ENCODE peak calls at places on chromosome 12, in four cellular contexts. U is K562, C is HCT116, D is HepG2. Z is an unnamed sample.

GRCh38 chr12:117130806-117131205 is 31.6 kb upstream of the TESC start:
- DNase-seq in U (no peak), C (no peak), D (no peak), Z (no peak)

GRCh38 chr12:63918788-63919300 is 74.3 kb downstream of the SRGAP1 start:
- DNase-seq in U (no peak), C (no peak), D (peak), Z (peak)

GRCh38 chr12:65524666-65525065 is 246.2 kb downstream of the MSRB3 start:
- DNase-seq in U (no peak), C (no peak), D (no peak), Z (no peak)

GRCh38 chr12:79645235-79645630 is 45.5 kb downstream of the PAWR start:
- DNase-seq in U (no peak), C (no peak), D (peak), Z (no peak)

GRCh38 chr12:27000962-27001361 is 13.2 kb downstream of the TM7SF3 start:
- DNase-seq in U (no peak), C (no peak), D (no peak), Z (no peak)

GRCh38 chr12:80553316-80553715 is 109.3 kb downstream of the PTPRQ start:
- DNase-seq in U (no peak), C (peak), D (no peak), Z (no peak)

GRCh38 chr12:67669925-67670631 is 21.5 kb downstream of the DYRK2 start:
- DNase-seq in U (no peak), C (no peak), D (no peak), Z (no peak)

GRCh38 chr12:64825143-64826011 is 930 bp downstream of the TBC1D30 start:
- DNase-seq in U (no peak), C (no peak), D (no peak), Z (no peak)

GRCh38 chr12:49511410-49511809 is 27.4 kb upstream of the KCNH3 start:
- DNase-seq in U (no peak), C (no peak), D (peak), Z (no peak)

GRCh38 chr12:34126239-34126641 is 103.9 kb downstream of the ALG10 start:
- DNase-seq in U (peak), C (no peak), D (peak), Z (no peak)

GRCh38 chr12:94186461-94187237 is 38.3 kb downstream of the PLXNC1 start:
- DNase-seq in U (no peak), C (no peak), D (no peak), Z (no peak)

GRCh38 chr12:57112492-57113294 is 1.5 kb upstream of the STAT6 start:
- DNase-seq in U (no peak), C (no peak), D (no peak), Z (peak)

GRCh38 chr12:89800435-89800834 is 91.8 kb upstream of the ATP2B1 start:
- DNase-seq in U (peak), C (no peak), D (no peak), Z (no peak)

GRCh38 chr12:51118706-51119105 is 35.3 kb upstream of the CSRNP2 start:
- DNase-seq in U (no peak), C (peak), D (no peak), Z (peak)

GRCh38 chr12:107339932-107340331 is 246.6 kb upstream of the CRY1 start:
- DNase-seq in U (no peak), C (no peak), D (no peak), Z (no peak)

GRCh38 chr12:107336705-107337104 is 243.4 kb upstream of the CRY1 start:
- DNase-seq in U (no peak), C (no peak), D (no peak), Z (no peak)

GRCh38 chr12:107340920-107341319 is 247.6 kb upstream of the CRY1 start:
- DNase-seq in U (no peak), C (no peak), D (no peak), Z (no peak)

GRCh38 chr12:107335802-107336570 is 242.6 kb upstream of the CRY1 start:
- DNase-seq in U (no peak), C (no peak), D (no peak), Z (no peak)

GRCh38 chr12:107337354-107338095 is 244.2 kb upstream of the CRY1 start:
- DNase-seq in U (no peak), C (no peak), D (no peak), Z (no peak)
- TF ChIP-seq TCF7L2 in U (no peak), C (no peak), D (no peak), Z (no peak)

DNA sequence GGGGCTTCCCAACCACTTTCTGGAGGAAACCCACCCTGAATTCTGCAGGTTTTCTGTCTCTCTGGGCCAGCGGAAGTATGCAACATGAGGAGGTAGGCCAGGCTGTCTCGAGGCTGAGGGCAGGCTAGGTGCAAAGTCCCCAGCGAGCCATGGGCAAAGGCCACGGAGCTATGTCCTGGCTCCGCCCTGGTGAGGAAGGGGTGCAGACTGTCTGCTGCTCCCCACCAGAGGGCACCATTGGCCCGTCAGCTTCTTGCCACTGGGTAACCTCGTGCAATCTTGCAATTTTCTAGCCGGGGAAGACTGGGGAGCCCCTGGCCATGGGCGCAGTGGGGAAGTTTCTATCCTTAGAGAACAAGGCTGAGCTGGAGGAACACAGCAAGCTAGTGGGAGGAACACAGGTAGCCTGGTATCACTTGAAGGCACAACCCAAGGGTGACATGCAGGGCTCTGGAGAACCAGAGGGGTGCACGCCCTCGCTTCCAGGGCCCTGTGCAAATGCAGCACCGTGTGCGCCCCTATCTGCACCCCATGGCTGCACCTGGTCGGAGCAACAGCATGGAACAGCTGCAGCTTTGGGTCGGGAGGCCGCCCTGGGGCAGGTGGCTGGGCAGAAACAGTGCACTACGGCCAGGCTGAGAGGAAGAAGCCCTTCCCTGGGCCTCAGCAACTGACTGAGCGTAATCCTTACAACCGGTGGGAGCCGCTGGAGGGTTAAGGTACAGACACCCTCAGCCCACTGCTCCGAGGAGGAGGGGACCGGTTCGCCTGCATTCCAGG is 27.6 kb upstream of the RPLP0 start:
- DNase-seq in U (peak), C (no peak), D (peak), Z (no peak)
- TF ChIP-seq POLR2AphosphoS5 in U (no peak), C (peak), D (peak), Z (peak)

DNA sequence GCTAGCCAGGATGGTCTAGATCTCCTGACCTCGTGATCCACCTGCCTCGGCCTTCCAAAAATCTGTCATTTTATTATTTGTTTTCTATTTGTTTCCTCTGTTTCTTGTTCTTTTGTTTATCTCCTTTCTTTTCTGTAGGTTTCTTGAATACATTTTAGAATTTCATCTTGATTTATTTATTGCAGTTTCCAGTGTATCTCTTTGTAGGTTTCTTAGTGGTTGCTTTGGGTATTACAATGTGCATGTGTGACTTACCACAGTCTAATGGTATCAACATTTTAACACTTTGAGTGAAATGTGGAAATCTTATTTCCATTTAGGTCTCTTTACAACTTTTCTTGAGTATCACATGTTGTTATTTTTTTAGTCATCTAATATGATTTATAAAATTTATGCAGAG is 29.9 kb upstream of the MUCL1 start:
- DNase-seq in U (no peak), C (peak), D (no peak), Z (no peak)
- TF ChIP-seq CTCF in U (no peak), C (peak), D (no peak), Z (no peak)

GRCh38 chr12:41683513-41683912 is 461.2 kb downstream of the GXYLT1 start:
- DNase-seq in U (no peak), C (no peak), D (no peak), Z (no peak)
- TF ChIP-seq TCF7L2 in U (no peak), C (no peak), D (no peak), Z (no peak)